ENCODE peak calls at places on chromosomes 4 and X, in nine cellular contexts. One of them, this sample, is unnamed.

GRCh38 chr4:113293043-113293560 is 243.6 kb downstream of the ANK2 start:
- DNase-seq in BJ: no peak
- DNase-seq in neural crest cell: no peak
- DNase-seq in pancreas: no peak
- DNase-seq in psoas muscle: peak
- DNase-seq in osteocyte: no peak
- DNase-seq in IMR-90: peak
- DNase-seq in MM.1S: no peak
- DNase-seq in astrocyte of the cerebellum: no peak
- DNase-seq in this sample: no peak

GRCh38 chrX:24561121-24561520 is 86.0 kb downstream of the PCYT1B start:
- DNase-seq in BJ: no peak
- DNase-seq in neural crest cell: no peak
- DNase-seq in pancreas: no peak
- DNase-seq in psoas muscle: no peak
- DNase-seq in osteocyte: no peak
- DNase-seq in IMR-90: peak
- DNase-seq in MM.1S: no peak
- DNase-seq in astrocyte of the cerebellum: no peak
- DNase-seq in this sample: peak

GRCh38 chr4:80425701-80426100 is 90.2 kb downstream of the CFAP299 start:
- DNase-seq in BJ: no peak
- DNase-seq in neural crest cell: no peak
- DNase-seq in pancreas: no peak
- DNase-seq in psoas muscle: no peak
- DNase-seq in osteocyte: no peak
- DNase-seq in IMR-90: no peak
- DNase-seq in MM.1S: no peak
- DNase-seq in astrocyte of the cerebellum: no peak
- DNase-seq in this sample: no peak

GRCh38 chrX:100863326-100863854 is 10.8 kb downstream of the NOX1 start:
- DNase-seq in BJ: no peak
- DNase-seq in neural crest cell: no peak
- DNase-seq in pancreas: no peak
- DNase-seq in psoas muscle: no peak
- DNase-seq in osteocyte: no peak
- DNase-seq in IMR-90: no peak
- DNase-seq in MM.1S: no peak
- DNase-seq in astrocyte of the cerebellum: no peak
- DNase-seq in this sample: peak

GRCh38 chr4:145847764-145848163 is 90.9 kb downstream of the ZNF827 start:
- DNase-seq in BJ: no peak
- DNase-seq in neural crest cell: no peak
- DNase-seq in pancreas: no peak
- DNase-seq in psoas muscle: no peak
- DNase-seq in osteocyte: no peak
- DNase-seq in IMR-90: no peak
- DNase-seq in MM.1S: no peak
- DNase-seq in astrocyte of the cerebellum: no peak
- DNase-seq in this sample: no peak

GRCh38 chrX:150570512-150570911 is 2.1 kb downstream of the MTM1 start:
- DNase-seq in BJ: no peak
- DNase-seq in neural crest cell: no peak
- DNase-seq in pancreas: no peak
- DNase-seq in psoas muscle: no peak
- DNase-seq in osteocyte: no peak
- DNase-seq in IMR-90: no peak
- DNase-seq in MM.1S: peak
- DNase-seq in astrocyte of the cerebellum: no peak
- DNase-seq in this sample: peak

GRCh38 chr4:175873707-175874106 is 61.6 kb upstream of the GPM6A start:
- DNase-seq in BJ: no peak
- DNase-seq in neural crest cell: no peak
- DNase-seq in pancreas: no peak
- DNase-seq in psoas muscle: no peak
- DNase-seq in osteocyte: no peak
- DNase-seq in IMR-90: no peak
- DNase-seq in MM.1S: no peak
- DNase-seq in astrocyte of the cerebellum: no peak
- DNase-seq in this sample: no peak

GRCh38 chr4:38132140-38132673 is 172.0 kb downstream of the PTTG2 start:
- DNase-seq in BJ: peak
- DNase-seq in neural crest cell: no peak
- DNase-seq in pancreas: peak
- DNase-seq in psoas muscle: no peak
- DNase-seq in osteocyte: no peak
- DNase-seq in IMR-90: peak
- DNase-seq in MM.1S: peak
- DNase-seq in astrocyte of the cerebellum: peak
- DNase-seq in this sample: no peak

GRCh38 chrX:140141444-140142029 is 176.2 kb upstream of the CXorf66 start:
- DNase-seq in BJ: no peak
- DNase-seq in neural crest cell: peak
- DNase-seq in pancreas: no peak
- DNase-seq in psoas muscle: no peak
- DNase-seq in osteocyte: no peak
- DNase-seq in IMR-90: peak
- DNase-seq in MM.1S: peak
- DNase-seq in astrocyte of the cerebellum: peak
- DNase-seq in this sample: peak

GRCh38 chrX:10833299-10834169 is 213.1 kb upstream of the MID1 start:
- DNase-seq in BJ: no peak
- DNase-seq in neural crest cell: peak
- DNase-seq in pancreas: peak
- DNase-seq in psoas muscle: no peak
- DNase-seq in osteocyte: no peak
- DNase-seq in IMR-90: no peak
- DNase-seq in MM.1S: no peak
- DNase-seq in astrocyte of the cerebellum: no peak
- DNase-seq in this sample: peak

GRCh38 chrX:43557792-43558191 is 98.3 kb upstream of the MAOA start:
- DNase-seq in BJ: no peak
- DNase-seq in neural crest cell: peak
- DNase-seq in pancreas: peak
- DNase-seq in psoas muscle: peak
- DNase-seq in osteocyte: no peak
- DNase-seq in IMR-90: peak
- DNase-seq in MM.1S: peak
- DNase-seq in astrocyte of the cerebellum: peak
- DNase-seq in this sample: peak

GRCh38 chr4:1381181-1381621 is 25.0 kb downstream of the NKX1-1 start:
- DNase-seq in BJ: no peak
- DNase-seq in neural crest cell: no peak
- DNase-seq in pancreas: no peak
- DNase-seq in psoas muscle: peak
- DNase-seq in osteocyte: no peak
- DNase-seq in IMR-90: no peak
- DNase-seq in MM.1S: no peak
- DNase-seq in astrocyte of the cerebellum: no peak
- DNase-seq in this sample: no peak

DNA sequence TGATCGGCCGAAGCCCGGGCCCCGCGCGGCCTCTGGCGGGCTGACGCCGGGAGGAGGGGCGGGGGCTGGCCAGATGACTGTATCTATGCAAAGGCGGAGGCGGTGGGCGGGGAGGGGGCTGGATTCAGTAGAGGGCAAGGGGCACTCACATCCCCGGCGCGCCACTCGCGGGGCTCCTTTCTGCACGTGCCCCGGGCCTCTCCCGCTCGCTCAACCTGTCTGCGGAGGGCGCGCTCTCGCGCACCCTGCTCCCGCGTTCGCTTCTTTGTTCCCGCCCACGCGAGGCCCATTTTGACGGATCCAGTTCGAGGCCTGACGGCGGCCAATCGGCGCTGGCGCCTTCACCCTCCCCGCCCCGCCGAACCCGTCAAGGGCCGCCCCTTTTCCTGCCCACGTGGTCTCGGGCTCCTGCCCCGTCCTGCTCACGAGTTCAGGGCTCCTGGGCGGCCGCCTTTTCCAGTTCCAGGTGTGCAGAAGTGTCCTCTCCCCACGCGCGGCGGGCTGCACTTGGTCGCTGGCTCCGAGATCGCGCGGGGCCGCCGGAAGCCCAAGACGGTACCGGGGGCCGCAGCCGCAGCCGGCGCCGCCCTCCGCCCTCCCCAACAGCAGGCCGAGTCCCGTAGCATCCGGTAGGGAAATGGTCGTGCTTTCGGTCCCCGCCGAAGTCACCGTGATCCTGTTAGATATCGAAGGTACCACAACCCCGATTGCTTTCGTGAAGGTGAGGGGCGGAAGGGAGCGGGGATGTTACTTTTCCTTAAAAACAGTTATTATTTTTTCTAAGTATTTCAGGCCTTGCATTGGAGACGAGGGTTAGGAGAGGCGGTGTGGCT is at the start of the genes ENOPH1 and HNRNPDL:
- DNase-seq in BJ: peak
- DNase-seq in neural crest cell: peak
- DNase-seq in pancreas: peak
- DNase-seq in psoas muscle: peak
- DNase-seq in osteocyte: peak
- DNase-seq in IMR-90: peak
- DNase-seq in MM.1S: peak
- DNase-seq in astrocyte of the cerebellum: peak
- DNase-seq in this sample: peak
- TF ChIP-seq CTCF in BJ: no peak
- TF ChIP-seq CTCF in neural crest cell: no peak
- TF ChIP-seq CTCF in pancreas: no peak
- TF ChIP-seq CTCF in psoas muscle: no peak
- TF ChIP-seq CTCF in osteocyte: no peak
- TF ChIP-seq CTCF in IMR-90: no peak
- TF ChIP-seq CTCF in MM.1S: no peak
- TF ChIP-seq CTCF in astrocyte of the cerebellum: no peak
- TF ChIP-seq CTCF in this sample: no peak

DNA sequence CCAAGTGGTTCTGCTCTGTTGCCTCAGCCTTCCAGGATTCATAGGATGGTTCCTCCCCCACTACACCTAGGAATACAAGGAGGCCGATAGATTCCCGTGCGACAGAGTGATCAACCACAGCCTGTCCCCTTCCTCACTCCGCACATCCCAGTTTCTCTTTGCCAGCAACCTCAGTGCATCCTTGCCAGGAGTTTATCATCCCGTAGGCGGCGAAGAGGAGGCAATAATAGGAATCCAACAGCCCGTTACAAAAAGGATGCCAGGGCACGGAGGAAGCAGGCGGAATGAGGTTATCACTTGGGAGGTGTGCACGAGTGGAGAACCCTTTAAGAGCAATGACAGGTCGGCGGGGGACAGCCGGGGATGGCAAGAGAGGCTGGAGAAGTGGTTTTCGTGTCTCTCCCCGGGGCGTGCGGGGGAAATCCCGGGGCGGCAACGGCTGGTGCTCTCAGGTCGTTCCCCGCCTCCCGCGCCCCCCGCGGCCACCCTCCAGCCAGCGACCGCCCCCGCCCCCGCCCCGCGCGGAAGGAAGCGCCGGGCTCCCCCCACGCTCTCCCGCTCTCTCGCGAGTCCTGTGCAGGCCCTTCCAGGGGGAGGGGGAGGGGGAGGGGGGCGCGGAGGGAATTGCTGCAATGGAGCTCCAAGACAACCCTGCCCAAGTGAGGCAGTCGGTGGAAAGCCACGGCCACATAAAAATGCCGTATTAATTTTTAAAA is 1.6 kb downstream of the PPP3CA start:
- DNase-seq in BJ: no peak
- DNase-seq in neural crest cell: peak
- DNase-seq in pancreas: peak
- DNase-seq in psoas muscle: peak
- DNase-seq in osteocyte: peak
- DNase-seq in IMR-90: peak
- DNase-seq in MM.1S: peak
- DNase-seq in astrocyte of the cerebellum: no peak
- DNase-seq in this sample: no peak
- TF ChIP-seq CTCF in BJ: no peak
- TF ChIP-seq CTCF in neural crest cell: no peak
- TF ChIP-seq CTCF in pancreas: no peak
- TF ChIP-seq CTCF in psoas muscle: no peak
- TF ChIP-seq CTCF in osteocyte: no peak
- TF ChIP-seq CTCF in IMR-90: no peak
- TF ChIP-seq CTCF in MM.1S: no peak
- TF ChIP-seq CTCF in astrocyte of the cerebellum: no peak
- TF ChIP-seq CTCF in this sample: no peak

DNA sequence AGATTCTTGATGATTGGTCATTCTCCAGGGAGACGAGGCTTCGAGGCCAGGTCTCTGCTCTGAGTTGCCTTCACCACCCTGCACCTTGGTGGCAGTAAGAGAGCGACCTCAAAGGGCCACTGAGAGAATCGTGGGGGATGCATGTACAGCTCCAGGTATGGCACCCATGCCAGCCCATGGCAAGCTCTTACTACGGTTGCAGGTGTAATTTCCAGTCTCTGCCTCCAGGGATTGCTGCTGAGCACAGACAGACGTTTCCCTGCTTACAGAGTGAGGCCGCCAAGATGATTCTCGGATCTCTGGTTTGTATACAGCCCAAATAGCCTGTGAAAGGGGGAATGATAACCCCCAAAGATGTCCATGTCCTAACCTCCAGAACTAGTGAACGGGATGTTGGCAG is 16.3 kb upstream of the DRD5 start:
- DNase-seq in BJ: no peak
- DNase-seq in neural crest cell: peak
- DNase-seq in pancreas: no peak
- DNase-seq in psoas muscle: no peak
- DNase-seq in osteocyte: no peak
- DNase-seq in IMR-90: peak
- DNase-seq in MM.1S: peak
- DNase-seq in astrocyte of the cerebellum: no peak
- DNase-seq in this sample: peak
- TF ChIP-seq CTCF in BJ: peak
- TF ChIP-seq CTCF in neural crest cell: peak
- TF ChIP-seq CTCF in pancreas: no peak
- TF ChIP-seq CTCF in psoas muscle: peak
- TF ChIP-seq CTCF in osteocyte: peak
- TF ChIP-seq CTCF in IMR-90: peak
- TF ChIP-seq CTCF in MM.1S: peak
- TF ChIP-seq CTCF in astrocyte of the cerebellum: peak
- TF ChIP-seq CTCF in this sample: peak

GRCh38 chrX:110440016-110440805 is 81.6 kb downstream of the RTL9 start:
- DNase-seq in BJ: no peak
- DNase-seq in neural crest cell: no peak
- DNase-seq in pancreas: no peak
- DNase-seq in psoas muscle: no peak
- DNase-seq in osteocyte: no peak
- DNase-seq in IMR-90: no peak
- DNase-seq in MM.1S: no peak
- DNase-seq in astrocyte of the cerebellum: no peak
- DNase-seq in this sample: no peak

GRCh38 chrX:110444996-110445395 is 86.3 kb downstream of the RTL9 start:
- DNase-seq in BJ: no peak
- DNase-seq in neural crest cell: no peak
- DNase-seq in pancreas: no peak
- DNase-seq in psoas muscle: no peak
- DNase-seq in osteocyte: no peak
- DNase-seq in IMR-90: no peak
- DNase-seq in MM.1S: no peak
- DNase-seq in astrocyte of the cerebellum: no peak
- DNase-seq in this sample: no peak

GRCh38 chrX:110437686-110438085 is 79.0 kb downstream of the RTL9 start:
- DNase-seq in BJ: no peak
- DNase-seq in neural crest cell: no peak
- DNase-seq in pancreas: no peak
- DNase-seq in psoas muscle: no peak
- DNase-seq in osteocyte: no peak
- DNase-seq in IMR-90: no peak
- DNase-seq in MM.1S: no peak
- DNase-seq in astrocyte of the cerebellum: no peak
- DNase-seq in this sample: no peak

GRCh38 chrX:110448459-110448858 is 89.8 kb downstream of the RTL9 start:
- DNase-seq in BJ: no peak
- DNase-seq in neural crest cell: no peak
- DNase-seq in pancreas: no peak
- DNase-seq in psoas muscle: no peak
- DNase-seq in osteocyte: no peak
- DNase-seq in IMR-90: no peak
- DNase-seq in MM.1S: no peak
- DNase-seq in astrocyte of the cerebellum: no peak
- DNase-seq in this sample: no peak

GRCh38 chrX:110442631-110443030 is 84.0 kb downstream of the RTL9 start:
- DNase-seq in BJ: no peak
- DNase-seq in neural crest cell: no peak
- DNase-seq in pancreas: peak
- DNase-seq in psoas muscle: no peak
- DNase-seq in osteocyte: no peak
- DNase-seq in IMR-90: peak
- DNase-seq in MM.1S: peak
- DNase-seq in astrocyte of the cerebellum: no peak
- DNase-seq in this sample: peak
- TF ChIP-seq CTCF in BJ: peak
- TF ChIP-seq CTCF in neural crest cell: peak
- TF ChIP-seq CTCF in pancreas: no peak
- TF ChIP-seq CTCF in psoas muscle: no peak
- TF ChIP-seq CTCF in osteocyte: peak
- TF ChIP-seq CTCF in IMR-90: peak
- TF ChIP-seq CTCF in MM.1S: peak
- TF ChIP-seq CTCF in astrocyte of the cerebellum: peak
- TF ChIP-seq CTCF in this sample: peak